ENCODE peak calls at places on chromosome 2, in eight cellular contexts. V is right lobe of liver, T is breast epithelium, X is transverse colon, S is IMR-90, Q is spleen, B is ovary, C is upper lobe of left lung. Z is an unnamed sample.

GRCh38 chr2:178650554-178650953 is 156.7 kb downstream of the TTN start:
- DNase-seq in V (no peak), T (no peak), X (no peak), S (no peak), Q (no peak), B (no peak), C (no peak), Z (no peak)

GRCh38 chr2:176675557-176676256 is 406.5 kb downstream of the MTX2 start:
- DNase-seq in V (no peak), T (no peak), X (no peak), S (no peak), Q (no peak), B (no peak), C (no peak), Z (no peak)

GRCh38 chr2:189276277-189276676 is 96.7 kb upstream of the COL5A2 start:
- DNase-seq in V (no peak), T (no peak), X (no peak), S (peak; percentile 97), Q (no peak), B (no peak), C (no peak), Z (no peak)

GRCh38 chr2:44087037-44087713 is 81.5 kb upstream of the PPM1B start:
- DNase-seq in V (peak; percentile 88), T (peak; percentile 75), X (peak; percentile 91), S (peak; percentile 61), Q (peak; percentile 97), B (peak; percentile 84), C (peak; percentile 94), Z (peak; percentile 91)

GRCh38 chr2:211331736-211332135 is 775.3 kb downstream of the CPS1 start:
- DNase-seq in V (no peak), T (no peak), X (no peak), S (no peak), Q (no peak), B (no peak), C (no peak), Z (no peak)

GRCh38 chr2:12169060-12169406 is 422.6 kb downstream of the LPIN1 start:
- DNase-seq in V (no peak), T (peak; percentile 31), X (no peak), S (peak; percentile 82), Q (no peak), B (peak; percentile 32), C (peak; percentile 41), Z (no peak)

GRCh38 chr2:8159211-8159965 is 522.5 kb upstream of the ID2 start:
- DNase-seq in V (no peak), T (no peak), X (no peak), S (no peak), Q (no peak), B (no peak), C (no peak), Z (no peak)

GRCh38 chr2:52429740-52430139 is 1337.9 kb upstream of the CHAC2 start:
- DNase-seq in V (no peak), T (no peak), X (no peak), S (peak; percentile 62), Q (no peak), B (no peak), C (no peak), Z (no peak)

GRCh38 chr2:223797073-223797472 is 40.3 kb downstream of the AP1S3 start:
- DNase-seq in V (no peak), T (no peak), X (no peak), S (peak; percentile 34), Q (no peak), B (no peak), C (no peak), Z (no peak)

GRCh38 chr2:237546876-237547395 is 19.4 kb upstream of the PRLH start:
- DNase-seq in V (no peak), T (no peak), X (no peak), S (no peak), Q (peak; percentile 62), B (no peak), C (peak; percentile 51), Z (no peak)

GRCh38 chr2:20141056-20141762 is 83.7 kb downstream of the SDC1 start:
- DNase-seq in V (peak; percentile 90), T (peak; percentile 77), X (peak; percentile 43), S (peak; percentile 96), Q (no peak), B (no peak), C (peak; percentile 89), Z (peak; percentile 25)

GRCh38 chr2:151189125-151189524 is 72.5 kb downstream of the RBM43 start:
- DNase-seq in V (no peak), T (no peak), X (no peak), S (no peak), Q (no peak), B (no peak), C (no peak), Z (no peak)

GRCh38 chr2:180306346-180306745 is 299.2 kb upstream of the CWC22 start:
- DNase-seq in V (no peak), T (no peak), X (no peak), S (no peak), Q (no peak), B (no peak), C (no peak), Z (no peak)

GRCh38 chr2:240566203-240567136 is 1.8 kb upstream of the RNPEPL1 start:
- DNase-seq in V (peak; percentile 97), T (peak; percentile 91), X (peak; percentile 98), S (peak; percentile 70), Q (peak; percentile 99), B (peak; percentile 93), C (peak; percentile 98), Z (peak; percentile 88)

GRCh38 chr2:221533299-221533698 is 38.8 kb downstream of the EPHA4 start:
- DNase-seq in V (no peak), T (no peak), X (no peak), S (no peak), Q (no peak), B (no peak), C (no peak), Z (no peak)

GRCh38 chr2:64400733-64401500 is 53.0 kb upstream of the LGALSL start:
- DNase-seq in V (peak; percentile 39), T (no peak), X (peak; percentile 43), S (no peak), Q (no peak), B (no peak), C (peak; percentile 54), Z (no peak)

GRCh38 chr2:140597836-140598235 is 1533.0 kb downstream of the LRP1B start:
- DNase-seq in V (no peak), T (no peak), X (no peak), S (no peak), Q (no peak), B (no peak), C (no peak), Z (no peak)

GRCh38 chr2:141630531-141630930 is 500.3 kb downstream of the LRP1B start:
- DNase-seq in V (no peak), T (no peak), X (no peak), S (no peak), Q (no peak), B (no peak), C (no peak), Z (no peak)

GRCh38 chr2:234375481-234375880 is 121.4 kb downstream of the ARL4C start:
- DNase-seq in V (no peak), T (no peak), X (no peak), S (no peak), Q (peak; percentile 27), B (no peak), C (no peak), Z (no peak)

GRCh38 chr2:214069254-214069653 is 341.6 kb upstream of the VWC2L start:
- DNase-seq in V (no peak), T (no peak), X (no peak), S (peak; percentile 93), Q (no peak), B (no peak), C (no peak), Z (no peak)

GRCh38 chr2:205590759-205591158 is 91.5 kb upstream of the NRP2 start:
- DNase-seq in V (no peak), T (no peak), X (no peak), S (peak; percentile 70), Q (no peak), B (no peak), C (no peak), Z (no peak)

DNA sequence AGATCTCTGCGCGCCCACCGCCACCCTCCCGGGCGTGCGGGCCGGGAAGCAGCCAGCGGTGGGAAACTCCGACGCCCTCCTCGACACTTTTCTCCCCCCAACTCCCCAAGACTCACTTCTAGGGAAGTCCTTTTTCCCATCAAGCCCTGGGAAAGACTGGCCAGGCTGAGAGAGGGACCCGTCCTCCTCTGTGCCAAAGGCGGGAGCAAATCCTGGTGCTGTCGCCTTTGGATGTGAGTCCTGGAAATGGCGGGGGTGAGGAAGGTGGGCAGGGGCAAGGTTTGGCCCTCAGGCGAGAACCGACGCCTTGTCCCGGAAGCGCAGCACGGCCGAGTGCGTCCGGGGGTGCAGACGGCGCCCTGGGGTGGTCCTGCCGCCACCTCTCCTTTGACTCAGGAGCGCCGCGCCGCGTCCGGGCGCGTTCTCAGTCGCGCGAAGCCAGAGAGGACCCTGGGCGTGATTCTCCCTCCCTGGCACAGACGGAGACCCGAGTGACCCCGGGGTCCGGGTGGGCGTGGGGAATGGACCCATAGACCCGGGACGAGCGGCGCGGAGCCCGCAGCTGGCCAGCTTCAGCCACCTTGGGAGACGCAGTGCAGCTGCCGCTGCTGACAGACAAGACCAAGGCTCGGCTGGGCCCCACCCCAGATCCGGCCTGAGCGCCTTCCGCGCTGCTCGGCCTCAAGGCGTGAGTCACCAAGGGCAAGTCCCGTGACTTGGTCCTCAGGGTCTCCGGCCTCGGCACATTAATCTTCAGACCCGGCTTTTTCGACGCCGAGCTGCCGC is 3.5 kb upstream of the LBX2 start:
- DNase-seq in V (peak; percentile 80), T (peak; percentile 55), X (peak; percentile 89), S (peak; percentile 84), Q (peak; percentile 93), B (peak; percentile 67), C (peak; percentile 93), Z (peak; percentile 74)
- TF ChIP-seq POLR2A in V (peak; percentile 49), T (no peak), X (peak; percentile 91), S (peak; percentile 43), Q (no peak), B (no peak), C (peak; percentile 72), Z (peak; percentile 36)

DNA sequence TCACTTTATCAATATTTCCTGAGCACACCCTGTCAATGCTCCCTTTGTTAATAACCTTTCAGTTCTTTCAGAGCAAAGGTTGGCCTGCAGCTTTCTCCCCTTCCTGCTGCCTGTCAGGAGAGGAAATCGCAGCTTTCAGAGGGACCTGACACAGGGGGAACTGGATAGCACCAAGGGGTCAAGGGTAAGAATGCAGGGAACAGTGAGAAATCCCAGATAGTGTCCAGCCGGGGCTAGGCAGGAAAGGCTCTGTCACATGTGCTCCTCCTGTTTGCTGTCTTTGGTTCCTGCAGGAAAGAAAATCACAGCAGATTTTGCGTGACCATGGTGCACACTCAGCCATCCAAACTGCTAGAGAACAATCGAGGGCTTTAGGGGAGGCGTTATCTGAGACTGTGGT is 177.7 kb downstream of the ICOS start:
- DNase-seq in V (peak; percentile 33), T (no peak), X (no peak), S (no peak), Q (no peak), B (peak; percentile 29), C (no peak), Z (no peak)
- TF ChIP-seq POLR2A in V (no peak), T (no peak), X (no peak), S (no peak), Q (no peak), B (no peak), C (no peak), Z (no peak)

GRCh38 chr2:227164745-227165350 is 424 bp downstream of the COL4A3 start:
- DNase-seq in V (peak; percentile 72), T (no peak), X (peak; percentile 53), S (no peak), Q (peak; percentile 86), B (peak; percentile 32), C (peak; percentile 64), Z (no peak)
- TF ChIP-seq POLR2A in V (no peak), T (no peak), X (no peak), S (no peak), Q (no peak), B (no peak), C (no peak), Z (no peak)

GRCh38 chr2:48528431-48528830 is 1.5 kb upstream of the STON1 start:
- DNase-seq in V (no peak), T (no peak), X (no peak), S (no peak), Q (no peak), B (no peak), C (no peak), Z (no peak)
- TF ChIP-seq POLR2A in V (no peak), T (no peak), X (no peak), S (no peak), Q (no peak), B (no peak), C (no peak), Z (no peak)

Z was measured in tibial nerve.